ENCODE peak calls at places on chromosomes 6 and 20, in four cellular contexts. V is choroid plexus epithelial cell, D is GM23338, W is A549. G is an unnamed sample.

GRCh38 chr6:16249971-16250370 is 11.6 kb downstream of the GMPR start:
- DNase-seq in V (no peak), D (no peak), W (no peak), G (no peak)

GRCh38 chr6:152212437-152212836 is 405.0 kb downstream of the ESR1 start:
- DNase-seq in V (no peak), D (no peak), W (no peak), G (no peak)

GRCh38 chr6:112155900-112156299 is 68.5 kb downstream of the FAM229B start:
- DNase-seq in V (peak), D (no peak), W (no peak), G (no peak)

GRCh38 chr20:40966516-40967185 is 62.0 kb upstream of the TOP1 start:
- DNase-seq in V (no peak), D (no peak), W (no peak), G (no peak)

GRCh38 chr6:109511832-109512231 is 28.8 kb upstream of the ZBTB24 start:
- DNase-seq in V (no peak), D (no peak), W (peak), G (no peak)

GRCh38 chr6:140062042-140063041 is 687.9 kb upstream of the CITED2 start:
- DNase-seq in V (peak), D (no peak), W (peak), G (peak)

GRCh38 chr6:2858678-2859324 is 17.1 kb upstream of the SERPINB1 start:
- DNase-seq in V (peak), D (no peak), W (no peak), G (no peak)

GRCh38 chr6:105900120-105900937 is 185.8 kb upstream of the PRDM1 start:
- DNase-seq in V (peak), D (no peak), W (no peak), G (peak)

GRCh38 chr20:33568378-33569289 is 78.7 kb downstream of the CBFA2T2 start:
- DNase-seq in V (no peak), D (peak), W (no peak), G (no peak)

GRCh38 chr6:98904096-98904495 is 43.6 kb downstream of the FBXL4 start:
- DNase-seq in V (peak), D (no peak), W (no peak), G (no peak)

GRCh38 chr6:144346719-144347446 is 61.7 kb downstream of the UTRN start:
- DNase-seq in V (peak), D (no peak), W (peak), G (peak)

GRCh38 chr20:19244291-19244690 is 31.8 kb downstream of the SLC24A3 start:
- DNase-seq in V (no peak), D (no peak), W (no peak), G (no peak)

GRCh38 chr6:26520088-26520839 is 17.9 kb upstream of the HMGN4 start:
- DNase-seq in V (no peak), D (no peak), W (no peak), G (no peak)

GRCh38 chr6:15077964-15078363 is 167.9 kb upstream of the JARID2 start:
- DNase-seq in V (no peak), D (peak), W (no peak), G (no peak)

GRCh38 chr6:111129003-111129402 is 41.7 kb downstream of the SLC16A10 start:
- DNase-seq in V (no peak), D (no peak), W (no peak), G (no peak)

GRCh38 chr6:5121479-5121878 is 36.3 kb downstream of the PPP1R3G start:
- DNase-seq in V (no peak), D (no peak), W (no peak), G (no peak)

GRCh38 chr6:69303382-69303781 is 493.4 kb downstream of the LMBRD1 start:
- DNase-seq in V (no peak), D (no peak), W (no peak), G (no peak)

GRCh38 chr20:37226889-37227288 is 34.7 kb downstream of the GHRH start:
- DNase-seq in V (peak), D (no peak), W (no peak), G (peak)

GRCh38 chr6:18179770-18180393 is 24.7 kb downstream of the KDM1B start:
- DNase-seq in V (no peak), D (no peak), W (no peak), G (no peak)

GRCh38 chr6:100633096-100633766 is 168.5 kb upstream of the SIM1 start:
- DNase-seq in V (peak), D (no peak), W (peak), G (peak)

GRCh38 chr6:37502703-37503485 is 3.2 kb upstream of the CCDC167 start:
- DNase-seq in V (no peak), D (no peak), W (no peak), G (no peak)

GRCh38 chr6:22343864-22344263 is 47.0 kb upstream of the PRL start:
- DNase-seq in V (no peak), D (peak), W (no peak), G (no peak)
- TF ChIP-seq CTCF in V (peak), D (peak), W (no peak), G (no peak)

GRCh38 chr20:49890651-49891361 is 24.5 kb downstream of the SPATA2 start:
- DNase-seq in V (peak), D (peak), W (no peak), G (no peak)

GRCh38 chr20:49889245-49889942 is 25.9 kb downstream of the SPATA2 start:
- DNase-seq in V (no peak), D (no peak), W (no peak), G (no peak)

GRCh38 chr20:49888341-49889244 is 26.7 kb downstream of the SPATA2 start:
- DNase-seq in V (peak), D (peak), W (peak), G (no peak)

GRCh38 chr20:49891486-49891885 is 23.8 kb downstream of the SPATA2 start:
- DNase-seq in V (no peak), D (no peak), W (no peak), G (no peak)

GRCh38 chr20:49889943-49890650 is 25.2 kb downstream of the SPATA2 start:
- DNase-seq in V (no peak), D (peak), W (no peak), G (no peak)
- TF ChIP-seq CTCF in V (peak), D (peak), W (peak), G (no peak)

DNA sequence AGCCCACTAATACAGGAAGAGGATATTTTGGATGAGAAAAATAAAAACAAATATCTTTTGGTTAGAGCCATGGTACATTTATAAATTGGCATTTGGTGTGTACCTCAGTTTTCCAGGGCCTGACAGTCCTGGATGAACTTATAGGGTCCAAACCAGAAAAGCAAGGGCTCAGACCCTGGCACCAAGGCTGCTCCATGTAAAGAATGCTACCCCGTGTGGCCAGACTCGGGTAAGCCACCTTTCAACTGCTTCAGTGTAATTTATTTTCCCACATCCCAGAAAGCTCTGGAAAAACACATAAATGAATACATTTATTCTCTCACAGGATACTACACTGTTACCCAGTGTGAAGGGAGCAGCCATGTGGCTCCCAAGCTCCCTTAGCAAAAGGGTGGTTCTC is 13.9 kb downstream of the MRPL14 start:
- DNase-seq in V (peak), D (peak), W (no peak), G (no peak)
- TF ChIP-seq CTCF in V (peak), D (peak), W (no peak), G (no peak)

GRCh38 chr20:278607-279571 is 11.7 kb downstream of the C20orf96 start:
- DNase-seq in V (peak), D (peak), W (no peak), G (no peak)
- TF ChIP-seq CTCF in V (peak), D (peak), W (no peak), G (peak)

GRCh38 chr6:120077489-120077888 is 727.9 kb upstream of the MAN1A1 start:
- DNase-seq in V (peak), D (peak), W (peak), G (no peak)
- TF ChIP-seq CTCF in V (no peak), D (peak), W (no peak), G (no peak)

GRCh38 chr6:146258206-146258605 is 229.3 kb downstream of the GRM1 start:
- DNase-seq in V (peak), D (no peak), W (no peak), G (no peak)

GRCh38 chr6:146265051-146265450 is 236.2 kb downstream of the GRM1 start:
- DNase-seq in V (no peak), D (no peak), W (no peak), G (no peak)

GRCh38 chr6:146260886-146261285 is 232.0 kb downstream of the GRM1 start:
- DNase-seq in V (no peak), D (no peak), W (no peak), G (no peak)
- TF ChIP-seq CTCF in V (no peak), D (no peak), W (no peak), G (no peak)

DNA sequence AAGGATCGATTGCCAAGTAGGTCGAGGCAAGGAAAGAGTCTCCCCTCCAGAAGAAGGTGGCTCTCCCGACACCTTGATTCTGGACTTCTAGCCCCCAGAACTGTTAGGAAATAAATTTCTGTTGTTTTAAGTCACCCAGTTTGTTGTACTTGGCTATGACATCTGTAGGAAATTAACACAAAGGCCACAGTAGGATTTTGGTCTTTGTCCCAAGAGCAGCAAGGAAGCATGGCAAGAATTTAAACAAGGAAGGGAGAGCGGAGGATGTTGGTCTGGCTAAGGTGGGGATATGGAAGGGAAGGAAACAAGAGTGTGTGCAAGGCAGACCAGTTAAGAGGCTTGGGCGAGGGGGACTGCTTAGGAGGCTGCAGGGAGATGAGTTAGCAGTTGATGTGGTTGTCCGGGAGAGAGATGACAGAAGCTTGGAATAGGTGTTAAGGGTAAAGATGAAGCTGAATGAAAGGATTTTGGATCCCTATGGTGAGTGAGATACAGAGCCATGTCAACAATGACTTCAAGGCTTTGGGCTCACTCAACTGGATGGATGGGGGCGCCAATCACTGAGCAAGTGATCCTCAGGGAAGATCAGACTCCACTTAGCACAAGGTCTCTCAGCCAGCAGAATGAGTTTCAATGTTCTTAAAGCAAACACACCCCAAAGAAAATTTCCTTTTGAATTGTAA is 140.5 kb upstream of the ZNF217 start:
- DNase-seq in V (no peak), D (no peak), W (no peak), G (no peak)
- TF ChIP-seq CTCF in V (no peak), D (peak), W (no peak), G (no peak)

DNA sequence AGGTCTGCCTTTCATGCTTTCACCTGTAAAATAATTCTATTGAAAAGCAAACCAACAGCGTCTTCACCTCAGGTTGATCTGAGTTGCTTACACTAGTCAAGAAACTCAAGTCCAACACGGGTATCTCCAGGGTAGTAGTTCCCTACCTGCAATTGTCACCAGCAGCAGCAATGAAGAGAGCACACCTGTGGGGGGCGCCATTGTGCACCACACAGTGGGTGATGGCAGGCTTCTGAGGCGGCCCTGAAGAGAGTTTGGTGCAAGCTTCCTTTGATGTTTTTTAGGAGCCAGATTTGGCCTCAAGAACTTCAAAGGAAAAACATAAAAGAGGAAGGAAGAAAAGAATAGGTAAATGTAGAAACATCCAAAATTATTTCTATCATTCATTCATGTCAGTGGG is 45.1 kb downstream of the KIAA0319 start:
- DNase-seq in V (no peak), D (peak), W (peak), G (no peak)
- TF ChIP-seq CTCF in V (no peak), D (peak), W (peak), G (no peak)

GRCh38 chr6:35752330-35752729 is 15.5 kb downstream of the ARMC12 start:
- DNase-seq in V (no peak), D (no peak), W (no peak), G (no peak)

GRCh38 chr6:35759401-35759800 is 17.0 kb upstream of the CLPSL2 start:
- DNase-seq in V (no peak), D (no peak), W (no peak), G (no peak)

GRCh38 chr6:35755525-35755924 is 18.7 kb downstream of the ARMC12 start:
- DNase-seq in V (no peak), D (no peak), W (no peak), G (no peak)

GRCh38 chr6:35754452-35755321 is 17.9 kb downstream of the ARMC12 start:
- DNase-seq in V (peak), D (no peak), W (no peak), G (no peak)

GRCh38 chr6:35757461-35758123 is 18.8 kb upstream of the CLPSL2 start:
- DNase-seq in V (peak), D (peak), W (peak), G (no peak)
- TF ChIP-seq CTCF in V (peak), D (peak), W (peak), G (peak)

G was measured in AG09319.